ENCODE peak calls at places on chromosomes 7 and 10, in four cellular contexts. G is NCI-H2171 treated with DMSO at 0.1 percent for 48 hours, Y is KBM-7, U is lung. O is an unnamed sample.

GRCh38 chr10:101453791-101454718 is 100.1 kb downstream of the BTRC start:
- DNase-seq in G (no peak), Y (peak; percentile 85), U (no peak), O (no peak)

GRCh38 chr10:74977913-74978847 is 133.3 kb upstream of the SAMD8 start:
- DNase-seq in G (no peak), Y (peak; percentile 68), U (no peak), O (no peak)

GRCh38 chr10:82038587-82038986 is 163.6 kb downstream of the NRG3 start:
- DNase-seq in G (no peak), Y (no peak), U (no peak), O (no peak)

GRCh38 chr7:24192053-24192452 is 91.9 kb upstream of the NPY start:
- DNase-seq in G (no peak), Y (no peak), U (no peak), O (no peak)

GRCh38 chr7:107167483-107168232 is 1.1 kb upstream of the HBP1 start:
- DNase-seq in G (peak; percentile 57), Y (peak; percentile 82), U (no peak), O (peak; percentile 72)

GRCh38 chr10:60430017-60430416 is 40.3 kb upstream of the ANK3 start:
- DNase-seq in G (no peak), Y (no peak), U (no peak), O (no peak)

GRCh38 chr10:116038259-116038658 is 234.7 kb downstream of the GFRA1 start:
- DNase-seq in G (no peak), Y (no peak), U (peak; percentile 39), O (no peak)

GRCh38 chr10:98104125-98104524 is 30.3 kb upstream of the R3HCC1L start:
- DNase-seq in G (no peak), Y (no peak), U (no peak), O (no peak)

GRCh38 chr7:128912281-128912680 is 1.8 kb upstream of the KCP start:
- DNase-seq in G (no peak), Y (no peak), U (no peak), O (no peak)

GRCh38 chr10:97566338-97566986 is 6.1 kb upstream of the ANKRD2 start:
- DNase-seq in G (no peak), Y (no peak), U (no peak), O (no peak)

GRCh38 chr7:104530243-104530642 is 201.8 kb downstream of the LHFPL3 start:
- DNase-seq in G (no peak), Y (no peak), U (no peak), O (no peak)

GRCh38 chr10:536935-537334 is 152.5 kb downstream of the DIP2C start:
- DNase-seq in G (no peak), Y (no peak), U (no peak), O (no peak)

GRCh38 chr7:74203157-74203556 is 6.6 kb upstream of the LAT2 start:
- DNase-seq in G (no peak), Y (peak; percentile 92), U (no peak), O (no peak)

GRCh38 chr7:52423251-52423650 is 612.2 kb upstream of the POM121L12 start:
- DNase-seq in G (no peak), Y (no peak), U (no peak), O (no peak)